ENCODE peak calls at places on chromosomes 12 and 14, in four cellular contexts. Z is pancreas, U is cardiac muscle cell, H is sigmoid colon. X is an unnamed sample.

GRCh38 chr14:85534435-85534834 is 4.5 kb downstream of the FLRT2 start:
- DNase-seq in Z (no peak), U (peak), H (no peak), X (no peak)

GRCh38 chr12:115998119-115998633 is 279.3 kb downstream of the MED13L start:
- DNase-seq in U (peak), Z (no peak), H (no peak), X (no peak)

GRCh38 chr12:117231750-117232149 is 41.5 kb upstream of the FBXO21 start:
- DNase-seq in H (no peak), Z (no peak), U (no peak), X (no peak)

GRCh38 chr12:103742349-103742784 is 98.7 kb downstream of the NT5DC3 start:
- DNase-seq in Z (peak), H (no peak), U (no peak), X (no peak)

GRCh38 chr12:131370321-131370720 is 340.6 kb upstream of the SFSWAP start:
- DNase-seq in Z (no peak), U (no peak), H (no peak), X (no peak)

GRCh38 chr12:42798811-42799438 is 209.4 kb upstream of the PRICKLE1 start:
- DNase-seq in H (no peak), U (no peak), Z (no peak), X (no peak)

GRCh38 chr12:13162904-13163303 is 33.6 kb upstream of the EMP1 start:
- DNase-seq in U (no peak), H (no peak), Z (no peak), X (no peak)

GRCh38 chr14:59347915-59348314 is 117.3 kb downstream of the GPR135 start:
- DNase-seq in H (no peak), U (no peak), Z (no peak), X (no peak)

GRCh38 chr12:6346235-6346832 is 4.5 kb upstream of the TNFRSF1A start:
- DNase-seq in Z (no peak), U (no peak), H (no peak), X (no peak)

GRCh38 chr14:44945264-44945663 is 16.5 kb downstream of the KLHL28 start:
- DNase-seq in U (no peak), Z (no peak), H (no peak), X (no peak)

GRCh38 chr12:39389399-39390150 is 53.3 kb downstream of the KIF21A start:
- DNase-seq in U (no peak), Z (no peak), H (no peak), X (no peak)

GRCh38 chr14:91354221-91354916 is 63.3 kb downstream of the CCDC88C start:
- DNase-seq in Z (no peak), U (no peak), H (no peak), X (no peak)

GRCh38 chr12:47111392-47111778 is 31.6 kb upstream of the AMIGO2 start:
- DNase-seq in U (no peak), Z (no peak), H (no peak), X (no peak)

GRCh38 chr14:22266141-22266442 is 322.9 kb downstream of the DAD1 start:
- DNase-seq in U (no peak), H (no peak), Z (no peak), X (no peak)

GRCh38 chr14:54622189-54622958 is 55.4 kb downstream of the SAMD4A start:
- DNase-seq in U (no peak), Z (no peak), H (no peak), X (no peak)

GRCh38 chr12:49623142-49623899 is at the start of gene PRPF40B:
- DNase-seq in Z (peak), H (peak), U (peak), X (peak)

GRCh38 chr14:57261604-57262003 is 7.1 kb downstream of the EXOC5 start:
- DNase-seq in U (no peak), Z (no peak), H (no peak), X (no peak)

GRCh38 chr12:27000962-27001361 is 13.2 kb downstream of the TM7SF3 start:
- DNase-seq in H (no peak), U (no peak), Z (no peak), X (no peak)

GRCh38 chr12:25368542-25368941 is 117.8 kb upstream of the KRAS start:
- DNase-seq in H (no peak), U (no peak), Z (no peak), X (no peak)

GRCh38 chr12:132174015-132174660 is 29.9 kb downstream of the NOC4L start:
- DNase-seq in Z (no peak), H (no peak), U (no peak), X (no peak)

GRCh38 chr12:62767506-62767905 is 167.4 kb downstream of the PPM1H start:
- DNase-seq in U (no peak), H (no peak), Z (no peak), X (no peak)

GRCh38 chr14:30960216-30960615 is 65.2 kb upstream of the AP4S1 start:
- DNase-seq in Z (no peak), H (no peak), U (no peak), X (no peak)

GRCh38 chr14:64113279-64113678 is 180.9 kb downstream of the ESR2 start:
- DNase-seq in Z (peak), H (no peak), U (no peak), X (no peak)

GRCh38 chr14:24232645-24233537 is at the start of gene GMPR2:
- DNase-seq in H (no peak), Z (no peak), U (no peak), X (no peak)

GRCh38 chr14:40133484-40133883 is 701.3 kb upstream of the FBXO33 start:
- DNase-seq in U (no peak), H (no peak), Z (no peak), X (no peak)

GRCh38 chr12:32536000-32536345 is 136.6 kb downstream of the FGD4 start:
- DNase-seq in U (no peak), Z (no peak), H (no peak), X (no peak)

GRCh38 chr14:53113992-53114391 is 39.1 kb downstream of the DDHD1 start:
- DNase-seq in Z (no peak), H (no peak), U (no peak), X (no peak)

GRCh38 chr12:119713551-119714031 is 45.7 kb downstream of the PRKAB1 start:
- DNase-seq in Z (no peak), U (no peak), H (no peak), X (no peak)

GRCh38 chr14:68774771-68775613 is 17.9 kb downstream of the ZFP36L1 start:
- DNase-seq in Z (no peak), H (peak), U (no peak), X (no peak)

GRCh38 chr12:28795306-28795705 is 353.8 kb upstream of the FAR2 start:
- DNase-seq in H (no peak), Z (no peak), U (no peak), X (no peak)

GRCh38 chr14:57928732-57929131 is 62.8 kb upstream of the SLC35F4 start:
- DNase-seq in U (no peak), Z (no peak), H (no peak), X (no peak)

GRCh38 chr14:55508676-55509075 is 68.3 kb upstream of the TBPL2 start:
- DNase-seq in U (no peak), H (no peak), Z (no peak), X (no peak)

GRCh38 chr12:96211989-96212388 is 17.8 kb downstream of the ELK3 start:
- DNase-seq in Z (no peak), U (no peak), H (no peak), X (no peak)
- H3K27ac ChIP-seq in Z (no peak), U (no peak), H (peak), X (peak)

GRCh38 chr14:32426596-32427408 is 97.7 kb downstream of the AKAP6 start:
- DNase-seq in H (no peak), U (peak), Z (no peak), X (no peak)

GRCh38 chr14:32422440-32422839 is 93.3 kb downstream of the AKAP6 start:
- DNase-seq in Z (no peak), U (no peak), H (no peak), X (no peak)

GRCh38 chr14:32428149-32428548 is 99.1 kb downstream of the AKAP6 start:
- DNase-seq in H (no peak), Z (no peak), U (no peak), X (no peak)

GRCh38 chr14:32428875-32429274 is 99.8 kb downstream of the AKAP6 start:
- DNase-seq in U (no peak), H (no peak), Z (no peak), X (no peak)

GRCh38 chr14:32426028-32426427 is 96.9 kb downstream of the AKAP6 start:
- DNase-seq in H (no peak), U (no peak), Z (no peak), X (no peak)
- H3K27ac ChIP-seq in H (no peak), U (no peak), Z (no peak), X (no peak)

DNA sequence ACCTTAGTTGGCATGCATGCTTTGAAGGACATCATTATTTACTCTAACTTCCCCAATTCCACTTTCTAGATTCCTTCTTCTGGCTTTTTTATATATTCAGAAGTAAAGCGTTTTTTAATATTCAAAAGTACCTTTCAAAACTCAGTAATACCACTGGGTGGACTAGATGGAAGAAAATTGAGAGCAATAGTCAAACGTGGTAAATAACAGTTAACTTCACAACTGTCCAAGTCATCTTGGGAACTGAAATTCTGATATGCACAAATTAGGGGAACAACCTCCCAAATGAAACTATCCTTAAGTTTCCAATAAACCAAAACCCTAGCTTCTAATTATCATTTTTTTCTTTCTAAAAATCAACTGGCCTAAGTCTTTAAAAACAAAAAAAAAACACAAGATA is 9.0 kb downstream of the SINHCAF start:
- DNase-seq in U (no peak), H (no peak), Z (no peak), X (no peak)
- H3K27ac ChIP-seq in U (no peak), H (peak), Z (no peak), X (peak)

GRCh38 chr14:101874001-101874400 is 90.4 kb upstream of the DYNC1H1 start:
- DNase-seq in H (no peak), U (no peak), Z (no peak), X (no peak)
- H3K27ac ChIP-seq in H (peak), U (no peak), Z (no peak), X (no peak)

GRCh38 chr12:15545329-15545728 is 223.0 kb downstream of the PTPRO start:
- DNase-seq in Z (no peak), U (no peak), H (no peak), X (no peak)
- H3K27ac ChIP-seq in Z (no peak), U (no peak), H (no peak), X (no peak)

GRCh38 chr14:73008501-73008900 is 18.4 kb downstream of the ZFYVE1 start:
- DNase-seq in H (no peak), Z (no peak), U (no peak), X (no peak)
- H3K27ac ChIP-seq in H (peak), Z (no peak), U (peak), X (no peak)

GRCh38 chr14:37585101-37585479 is 10.0 kb downstream of the FOXA1 start:
- DNase-seq in Z (no peak), U (no peak), H (no peak), X (no peak)
- H3K27ac ChIP-seq in Z (no peak), U (no peak), H (no peak), X (no peak)

GRCh38 chr12:2054091-2055018 is 1.6 kb downstream of the CACNA1C start:
- DNase-seq in H (peak), U (peak), Z (no peak), X (no peak)
- H3K27ac ChIP-seq in H (peak), U (no peak), Z (no peak), X (no peak)

X was measured in HL-60.